ENCODE peak calls at places on chromosomes 7 and 10, in eight cellular contexts. W is kidney tubule cell; B is effector memory CD8-positive, alpha-beta T cell; E is NCI-H345; Y is amniotic stem cell; N is tibial artery; C is cardiac fibroblast; H is AG08395. F is an unnamed sample.

GRCh38 chr7:27107391-27107900 is 5.0 kb upstream of the HOXA2 start:
- DNase-seq in W (peak), B (no peak), E (no peak), Y (no peak), N (no peak), C (no peak), H (no peak), F (peak)

GRCh38 chr10:123472606-123473005 is 193.5 kb upstream of the GPR26 start:
- DNase-seq in W (no peak), B (no peak), E (no peak), Y (no peak), N (no peak), C (no peak), H (no peak), F (no peak)

GRCh38 chr10:29839826-29840515 is 205.2 kb upstream of the SVIL start:
- DNase-seq in W (no peak), B (no peak), E (peak), Y (no peak), N (no peak), C (no peak), H (no peak), F (no peak)

GRCh38 chr7:66845382-66846095 is 75.5 kb upstream of the TMEM248 start:
- DNase-seq in W (no peak), B (no peak), E (no peak), Y (no peak), N (no peak), C (no peak), H (no peak), F (no peak)

GRCh38 chr7:131606346-131607290 is 50.2 kb upstream of the PODXL start:
- DNase-seq in W (no peak), B (no peak), E (peak), Y (no peak), N (no peak), C (no peak), H (no peak), F (no peak)

GRCh38 chr10:113753020-113753692 is 1.7 kb downstream of the PLEKHS1 start:
- DNase-seq in W (peak), B (no peak), E (peak), Y (no peak), N (no peak), C (no peak), H (no peak), F (peak)

GRCh38 chr10:3776796-3777571 is 8.0 kb downstream of the KLF6 start:
- DNase-seq in W (peak), B (peak), E (no peak), Y (no peak), N (peak), C (peak), H (peak), F (peak)

GRCh38 chr7:35723011-35723410 is 28.1 kb upstream of the HERPUD2 start:
- DNase-seq in W (peak), B (no peak), E (no peak), Y (no peak), N (no peak), C (peak), H (no peak), F (peak)

GRCh38 chr7:54796150-54796549 is 37.1 kb upstream of the SEC61G start:
- DNase-seq in W (no peak), B (no peak), E (no peak), Y (no peak), N (no peak), C (no peak), H (no peak), F (no peak)

GRCh38 chr7:44066494-44067063 is 1.2 kb upstream of the PGAM2 start:
- DNase-seq in W (no peak), B (no peak), E (no peak), Y (no peak), N (peak), C (peak), H (no peak), F (no peak)

F was measured in Daoy.